ENCODE peak calls at places on chromosomes 6 and 20, in five cellular contexts. N, E, Z, V and J are unnamed samples.
A peak's percentile ranks its signal among the peaks of the same experiment; 100 is the strongest.

GRCh38 chr20:51631011-51631950 is 88.8 kb upstream of the NFATC2 start:
- DNase-seq in N (peak; percentile 55), E (peak; percentile 60), Z (peak; percentile 94), V (peak; percentile 28), J (no peak)

GRCh38 chr20:50338479-50339195 is 148.0 kb downstream of the CEBPB start:
- DNase-seq in N (no peak), E (peak; percentile 28), Z (peak; percentile 61), V (peak; percentile 49), J (no peak)

GRCh38 chr6:158706369-158706982 is 56.6 kb downstream of the SYTL3 start:
- DNase-seq in N (peak; percentile 39), E (peak; percentile 66), Z (peak; percentile 86), V (peak; percentile 52), J (peak; percentile 61)

GRCh38 chr6:102907181-102907580 is 1513.7 kb downstream of the GRIK2 start:
- DNase-seq in N (no peak), E (no peak), Z (no peak), V (no peak), J (no peak)

GRCh38 chr6:119124079-119124824 is 45.8 kb upstream of the FAM184A start:
- DNase-seq in N (no peak), E (no peak), Z (no peak), V (no peak), J (no peak)

GRCh38 chr6:156420172-156420993 is 356.8 kb upstream of the ARID1B start:
- DNase-seq in N (no peak), E (no peak), Z (no peak), V (no peak), J (no peak)

GRCh38 chr6:84524636-84525035 is 239.8 kb downstream of the TBX18 start:
- DNase-seq in N (no peak), E (no peak), Z (no peak), V (no peak), J (no peak)

GRCh38 chr6:51844391-51844735 is 243.1 kb downstream of the PKHD1 start:
- DNase-seq in N (no peak), E (no peak), Z (no peak), V (no peak), J (no peak)

GRCh38 chr6:131642565-131643261 is 5.6 kb downstream of the ENPP3 start:
- DNase-seq in N (no peak), E (no peak), Z (no peak), V (no peak), J (no peak)

GRCh38 chr6:74879234-74879633 is 326.6 kb downstream of the COL12A1 start:
- DNase-seq in N (no peak), E (no peak), Z (no peak), V (no peak), J (no peak)

GRCh38 chr6:109760208-109760607 is 69.1 kb downstream of the FIG4 start:
- DNase-seq in N (no peak), E (no peak), Z (no peak), V (no peak), J (no peak)

GRCh38 chr20:38726849-38727601 is 2.7 kb downstream of the SLC32A1 start:
- DNase-seq in N (no peak), E (no peak), Z (no peak), V (peak; percentile 61), J (no peak)

GRCh38 chr20:50272413-50273120 is 81.9 kb downstream of the CEBPB start:
- DNase-seq in N (no peak), E (no peak), Z (no peak), V (peak; percentile 89), J (no peak)

GRCh38 chr6:106163966-106164877 is 78.1 kb downstream of the PRDM1 start:
- DNase-seq in N (no peak), E (no peak), Z (peak; percentile 70), V (no peak), J (no peak)

GRCh38 chr20:10172998-10173655 is 45.5 kb upstream of the SNAP25 start:
- DNase-seq in N (no peak), E (no peak), Z (no peak), V (no peak), J (no peak)

GRCh38 chr6:2715737-2716136 is 35.0 kb downstream of the MYLK4 start:
- DNase-seq in N (no peak), E (no peak), Z (no peak), V (no peak), J (no peak)

GRCh38 chr6:37709250-37709931 is 11.7 kb upstream of the MDGA1 start:
- DNase-seq in N (no peak), E (no peak), Z (no peak), V (no peak), J (no peak)

GRCh38 chr6:89048985-89049384 is 31.6 kb upstream of the PNRC1 start:
- DNase-seq in N (no peak), E (no peak), Z (no peak), V (no peak), J (no peak)

GRCh38 chr6:133241088-133241900 is at the start of gene EYA4:
- DNase-seq in N (no peak), E (peak; percentile 30), Z (peak; percentile 58), V (no peak), J (no peak)

GRCh38 chr6:83873869-83874268 is 14.4 kb downstream of the CYB5R4 start:
- DNase-seq in N (no peak), E (no peak), Z (no peak), V (no peak), J (no peak)

GRCh38 chr6:36728289-36729168 is 30.9 kb downstream of the RAB44 start:
- DNase-seq in N (no peak), E (no peak), Z (no peak), V (no peak), J (no peak)

GRCh38 chr20:24388828-24389325 is 80.6 kb upstream of the SYNDIG1 start:
- DNase-seq in N (no peak), E (no peak), Z (no peak), V (no peak), J (no peak)

GRCh38 chr6:166526937-166527336 is 59.5 kb downstream of the RAMACL start:
- DNase-seq in N (no peak), E (peak; percentile 58), Z (no peak), V (no peak), J (no peak)

GRCh38 chr6:137000825-137001224 is 43.9 kb downstream of the IL20RA start:
- DNase-seq in N (no peak), E (no peak), Z (no peak), V (no peak), J (no peak)

GRCh38 chr6:113586966-113587699 is 270.0 kb upstream of the MARCKS start:
- DNase-seq in N (no peak), E (no peak), Z (no peak), V (no peak), J (no peak)

GRCh38 chr6:113588646-113589045 is 268.5 kb upstream of the MARCKS start:
- DNase-seq in N (no peak), E (no peak), Z (no peak), V (no peak), J (no peak)

GRCh38 chr6:113585246-113585645 is 271.9 kb upstream of the MARCKS start:
- DNase-seq in N (no peak), E (no peak), Z (no peak), V (no peak), J (no peak)

GRCh38 chr6:113584767-113585166 is 272.4 kb upstream of the MARCKS start:
- DNase-seq in N (no peak), E (no peak), Z (no peak), V (no peak), J (no peak)

GRCh38 chr6:113586413-113586812 is 270.7 kb upstream of the MARCKS start:
- DNase-seq in N (no peak), E (no peak), Z (no peak), V (no peak), J (no peak)
- TF ChIP-seq EP300 in N (peak; percentile 20), E (no peak), Z (no peak), V (no peak), J (no peak)

GRCh38 chr6:34226066-34226465 is 10.6 kb upstream of the HMGA1 start:
- DNase-seq in N (no peak), E (no peak), Z (no peak), V (no peak), J (no peak)

GRCh38 chr6:34227656-34228421 is 8.8 kb upstream of the HMGA1 start:
- DNase-seq in N (no peak), E (no peak), Z (no peak), V (no peak), J (no peak)

GRCh38 chr6:34223964-34224940 is 12.4 kb upstream of the HMGA1 start:
- DNase-seq in N (peak; percentile 87), E (peak; percentile 96), Z (peak; percentile 96), V (peak; percentile 81), J (peak; percentile 95)

GRCh38 chr6:34225551-34225950 is 11.1 kb upstream of the HMGA1 start:
- DNase-seq in N (no peak), E (no peak), Z (no peak), V (no peak), J (no peak)

GRCh38 chr6:34226731-34227586 is 9.7 kb upstream of the HMGA1 start:
- DNase-seq in N (no peak), E (no peak), Z (no peak), V (peak; percentile 51), J (no peak)
- TF ChIP-seq CTCF in N (no peak), E (no peak), Z (no peak), V (peak; percentile 20), J (no peak)

DNA sequence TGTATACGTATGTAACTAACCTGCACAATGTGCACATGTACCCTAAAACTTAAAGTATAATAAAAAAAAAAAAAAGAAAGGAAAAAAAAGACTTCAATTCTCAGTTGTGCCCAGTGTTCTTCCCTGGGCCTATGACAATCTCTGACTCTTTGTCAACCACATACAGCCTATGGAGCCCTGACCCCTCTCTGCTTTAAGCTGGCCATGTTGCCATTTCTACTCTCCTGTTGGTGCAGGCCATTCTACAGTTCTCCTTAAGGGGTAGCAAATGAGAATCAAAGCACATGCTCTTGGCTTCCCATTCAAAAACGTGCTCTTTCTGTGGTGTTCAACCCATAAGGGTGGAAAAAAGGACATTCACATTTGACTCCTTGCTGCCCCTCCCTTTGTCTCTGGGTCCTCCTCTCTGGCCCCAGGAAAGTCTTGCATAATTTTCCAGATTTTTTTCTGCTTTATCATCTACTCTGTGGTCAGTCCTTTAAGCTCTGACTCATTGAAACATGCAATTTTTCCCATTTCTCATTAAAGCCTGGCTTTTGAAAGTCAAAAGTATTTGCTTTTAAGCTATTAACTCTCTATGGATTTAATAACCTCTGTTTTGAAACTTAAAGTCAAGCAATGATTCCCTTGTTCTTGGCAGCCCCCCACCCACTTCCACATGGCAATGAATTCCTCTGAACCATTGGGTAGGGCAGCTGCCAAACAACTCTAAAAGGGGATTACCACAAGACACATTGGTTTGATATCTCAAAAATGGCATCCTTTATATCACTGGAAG is 208.6 kb upstream of the MCHR2 start:
- DNase-seq in N (no peak), E (no peak), Z (no peak), V (no peak), J (no peak)
- TF ChIP-seq EP300 in N (peak; percentile 48), E (no peak), Z (no peak), V (no peak), J (no peak)

GRCh38 chr20:17867119-17867518 is 101.5 kb downstream of the SNX5 start:
- DNase-seq in N (no peak), E (no peak), Z (no peak), V (no peak), J (no peak)

GRCh38 chr20:17869295-17869994 is 99.1 kb downstream of the SNX5 start:
- DNase-seq in N (no peak), E (no peak), Z (no peak), V (no peak), J (no peak)

GRCh38 chr20:17867546-17867945 is 101.0 kb downstream of the SNX5 start:
- DNase-seq in N (no peak), E (no peak), Z (no peak), V (no peak), J (no peak)

GRCh38 chr20:17868700-17869231 is 99.8 kb downstream of the SNX5 start:
- DNase-seq in N (no peak), E (no peak), Z (no peak), V (no peak), J (no peak)

GRCh38 chr20:17868146-17868545 is 100.4 kb downstream of the SNX5 start:
- DNase-seq in N (no peak), E (no peak), Z (no peak), V (no peak), J (no peak)
- TF ChIP-seq CTCF in N (no peak), E (no peak), Z (no peak), V (no peak), J (no peak)